ENCODE peak calls at places on chromosome 11, in six cellular contexts. B is A549, T is cardiac muscle cell, N is fibroblast of mammary gland, C is WERI-Rb-1, M is endodermal cell. V is an unnamed sample.

GRCh38 chr11:110907629-110908028 is 195.4 kb upstream of the ARHGAP20 start:
- DNase-seq in B (peak; percentile 5), T (peak; percentile 93), N (peak; percentile 98), C (no peak), M (no peak), V (no peak)

GRCh38 chr11:9489366-9489765 is 28.6 kb downstream of the ZNF143 start:
- DNase-seq in B (no peak), T (peak; percentile 25), N (peak; percentile 55), C (no peak), M (no peak), V (no peak)

GRCh38 chr11:62839050-62840015 is at the start of gene WDR74:
- DNase-seq in B (peak; percentile 94), T (peak; percentile 95), N (peak; percentile 92), C (peak; percentile 83), M (peak; percentile 95), V (peak; percentile 86)

GRCh38 chr11:13577881-13578280 is 82.1 kb upstream of the PTH start:
- DNase-seq in B (no peak), T (no peak), N (no peak), C (no peak), M (no peak), V (no peak)

GRCh38 chr11:116498161-116498560 is 274.6 kb downstream of the BUD13 start:
- DNase-seq in B (no peak), T (no peak), N (no peak), C (no peak), M (no peak), V (no peak)

GRCh38 chr11:119709638-119710346 is 19.2 kb downstream of the NECTIN1 start:
- DNase-seq in B (no peak), T (peak; percentile 90), N (peak; percentile 71), C (peak; percentile 90), M (peak; percentile 79), V (peak; percentile 77)

GRCh38 chr11:113519989-113520613 is 44.9 kb upstream of the DRD2 start:
- DNase-seq in B (no peak), T (no peak), N (no peak), C (no peak), M (no peak), V (no peak)

GRCh38 chr11:123594188-123594901 is 60.1 kb downstream of the SCN3B start:
- DNase-seq in B (no peak), T (peak; percentile 14), N (no peak), C (no peak), M (no peak), V (no peak)

GRCh38 chr11:11179239-11179638 is 173.8 kb downstream of the CSNK2A3 start:
- DNase-seq in B (peak; percentile 23), T (peak; percentile 53), N (peak; percentile 56), C (no peak), M (no peak), V (no peak)

GRCh38 chr11:107562647-107563208 is 2.8 kb downstream of the ALKBH8 start:
- DNase-seq in B (peak; percentile 64), T (peak; percentile 44), N (peak; percentile 92), C (no peak), M (no peak), V (no peak)

GRCh38 chr11:65476632-65477270 is 22.1 kb upstream of the MALAT1 start:
- DNase-seq in B (no peak), T (no peak), N (peak; percentile 64), C (no peak), M (no peak), V (no peak)

GRCh38 chr11:125410091-125410490 is 86.0 kb downstream of the FEZ1 start:
- DNase-seq in B (no peak), T (peak; percentile 30), N (no peak), C (no peak), M (peak; percentile 84), V (no peak)

GRCh38 chr11:113896156-113896879 is 8.3 kb upstream of the HTR3B start:
- DNase-seq in B (peak; percentile 22), T (peak; percentile 50), N (peak; percentile 40), C (peak; percentile 43), M (peak; percentile 80), V (peak; percentile 48)

GRCh38 chr11:69450857-69451220 is 30.6 kb upstream of the LINC01488 start:
- DNase-seq in B (no peak), T (no peak), N (no peak), C (no peak), M (no peak), V (no peak)

GRCh38 chr11:2387266-2387982 is 10.3 kb downstream of the CD81 start:
- DNase-seq in B (no peak), T (no peak), N (peak; percentile 47), C (no peak), M (no peak), V (no peak)

GRCh38 chr11:134278356-134278755 is 2.2 kb downstream of the GLB1L3 start:
- DNase-seq in B (no peak), T (no peak), N (no peak), C (no peak), M (no peak), V (no peak)

GRCh38 chr11:7667460-7667859 is 5.8 kb downstream of the CYB5R2 start:
- DNase-seq in B (no peak), T (no peak), N (no peak), C (peak; percentile 35), M (no peak), V (no peak)

GRCh38 chr11:110984147-110984546 is 261.4 kb upstream of the POU2AF2 start:
- DNase-seq in B (no peak), T (peak; percentile 80), N (peak; percentile 60), C (no peak), M (no peak), V (no peak)

GRCh38 chr11:100593321-100593720 is 93.8 kb upstream of the ARHGAP42 start:
- DNase-seq in B (no peak), T (no peak), N (no peak), C (peak; percentile 81), M (no peak), V (no peak)

GRCh38 chr11:63212742-63213141 is 30.7 kb downstream of the SLC22A25 start:
- DNase-seq in B (peak; percentile 30), T (peak; percentile 29), N (peak; percentile 16), C (peak; percentile 7), M (peak; percentile 54), V (no peak)

GRCh38 chr11:124761301-124762021 is 629 bp downstream of the ESAM start:
- DNase-seq in B (no peak), T (no peak), N (no peak), C (peak; percentile 68), M (peak; percentile 60), V (no peak)

GRCh38 chr11:43575931-43576833 is 104.4 kb upstream of the HSD17B12 start:
- DNase-seq in B (no peak), T (peak; percentile 28), N (peak; percentile 24), C (no peak), M (no peak), V (no peak)

GRCh38 chr11:78961938-78962701 is 387.5 kb upstream of the NARS2 start:
- DNase-seq in B (no peak), T (peak; percentile 67), N (peak; percentile 30), C (no peak), M (peak; percentile 94), V (peak; percentile 77)

GRCh38 chr11:65036931-65037330 is 4.1 kb upstream of the SAC3D1 start:
- DNase-seq in B (no peak), T (no peak), N (no peak), C (no peak), M (no peak), V (no peak)

GRCh38 chr11:79438631-79439429 is 2.0 kb downstream of the TENM4 start:
- DNase-seq in B (no peak), T (peak; percentile 16), N (peak; percentile 54), C (no peak), M (peak; percentile 84), V (peak; percentile 23)

GRCh38 chr11:117375960-117376359 is 48.3 kb downstream of the CEP164 start:
- DNase-seq in B (no peak), T (no peak), N (no peak), C (no peak), M (no peak), V (no peak)

DNA sequence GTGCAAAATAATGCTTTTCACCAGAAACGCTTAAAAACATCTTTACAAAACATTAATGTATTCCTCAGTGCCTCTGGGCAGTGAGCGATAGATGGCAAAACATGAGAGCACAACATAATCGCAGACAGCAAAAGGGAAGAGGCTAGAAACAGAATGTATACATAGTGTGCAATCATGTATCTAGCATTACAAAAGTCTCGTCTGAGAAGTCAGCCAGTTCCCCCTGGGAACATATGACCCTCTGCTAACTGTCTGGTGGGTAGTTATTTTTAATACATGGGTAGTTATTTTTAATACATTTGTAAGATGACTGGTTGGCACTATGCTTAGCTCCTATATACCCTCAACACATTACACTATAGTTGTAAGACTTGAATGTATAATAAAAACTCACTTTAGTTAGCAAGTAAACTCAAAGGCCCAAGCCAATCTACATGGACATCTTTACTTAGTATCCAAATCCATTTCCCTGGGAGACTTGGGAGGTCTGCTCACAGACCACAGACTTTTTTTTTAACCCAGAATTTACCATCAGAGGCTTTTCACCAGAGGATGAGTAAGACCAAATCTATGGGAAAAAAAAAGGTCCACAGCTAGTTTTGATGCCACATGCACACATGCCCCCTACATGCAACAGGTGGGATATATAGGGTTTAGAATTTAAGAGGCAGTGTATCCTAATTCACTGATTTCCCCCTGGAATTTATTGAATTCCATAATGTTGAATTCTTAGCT is 71.7 kb downstream of the AMBRA1 start:
- DNase-seq in B (peak; percentile 20), T (peak; percentile 21), N (peak; percentile 57), C (no peak), M (no peak), V (no peak)
- TF ChIP-seq CTCF in B (no peak), T (peak; percentile 11), N (peak; percentile 45), C (peak; percentile 12), M (peak; percentile 71), V (no peak)

GRCh38 chr11:94295534-94295933 is 8.8 kb upstream of the IZUMO1R start:
- DNase-seq in B (peak; percentile 16), T (no peak), N (peak; percentile 2), C (no peak), M (no peak), V (no peak)

GRCh38 chr11:94303884-94304459 is 408 bp upstream of the IZUMO1R start:
- DNase-seq in B (no peak), T (no peak), N (no peak), C (no peak), M (no peak), V (no peak)

GRCh38 chr11:94302806-94303205 is 1.6 kb upstream of the IZUMO1R start:
- DNase-seq in B (no peak), T (no peak), N (no peak), C (no peak), M (no peak), V (peak; percentile 48)

GRCh38 chr11:94297967-94298576 is 6.3 kb upstream of the IZUMO1R start:
- DNase-seq in B (no peak), T (no peak), N (no peak), C (no peak), M (peak; percentile 73), V (no peak)
- TF ChIP-seq CTCF in B (no peak), T (no peak), N (no peak), C (peak; percentile 36), M (peak; percentile 66), V (no peak)

GRCh38 chr11:57427692-57428082 is 766 bp upstream of the SLC43A3 start:
- DNase-seq in B (no peak), T (peak; percentile 94), N (peak; percentile 98), C (no peak), M (no peak), V (no peak)
- TF ChIP-seq CTCF in B (no peak), T (no peak), N (no peak), C (no peak), M (no peak), V (no peak)

GRCh38 chr11:72239849-72240460 is 4.0 kb downstream of the PHOX2A start:
- DNase-seq in B (no peak), T (peak; percentile 55), N (peak; percentile 27), C (no peak), M (peak; percentile 74), V (peak; percentile 59)
- TF ChIP-seq CTCF in B (no peak), T (no peak), N (no peak), C (no peak), M (no peak), V (no peak)